ENCODE peak calls at places on chromosomes 1 and 21, in ten cellular contexts. L is posterior vena cava; N is neural progenitor cell; B is stimulated activated CD8-positive, alpha-beta memory T cell treated with anti-CD3 and anti-CD28 coated beads, Interleukin-2, amount 100 ng/mL, for 1 hour; T is mucosa of gallbladder; O is renal cortical epithelial cell; Z is left ventricle myocardium superior; J is HL-60; W is NCI-H2029; X is Karpas-422. G is an unnamed sample.

GRCh38 chr21:28723666-28724065 is 269.0 kb downstream of the LTN1 start:
- DNase-seq in X (no peak), O (no peak), J (no peak), Z (no peak), T (no peak), B (no peak), N (no peak), L (no peak), W (no peak), G (no peak)

GRCh38 chr1:87826639-87827345 is 498.1 kb downstream of the LMO4 start:
- DNase-seq in N (no peak), W (peak; percentile 25), O (no peak), L (no peak), J (peak; percentile 81), T (peak; percentile 46), B (no peak), X (peak; percentile 94), Z (peak; percentile 40), G (no peak)

GRCh38 chr1:59046134-59046533 is 250.8 kb upstream of the FGGY start:
- DNase-seq in W (no peak), B (no peak), L (no peak), T (no peak), Z (no peak), J (no peak), O (peak; percentile 24), N (no peak), X (no peak), G (no peak)

GRCh38 chr1:198778049-198778448 is 139.2 kb downstream of the PTPRC start:
- DNase-seq in W (no peak), J (no peak), B (no peak), O (no peak), L (no peak), N (no peak), Z (peak; percentile 32), X (no peak), T (no peak), G (no peak)

GRCh38 chr21:35169574-35169973 is 120.5 kb upstream of the RUNX1 start:
- DNase-seq in X (no peak), Z (no peak), L (no peak), J (no peak), W (no peak), N (no peak), B (no peak), T (no peak), O (no peak), G (no peak)

GRCh38 chr1:178881950-178882349 is 11.1 kb upstream of the ANGPTL1 start:
- DNase-seq in Z (no peak), J (no peak), O (no peak), N (no peak), T (no peak), B (no peak), L (no peak), W (no peak), X (no peak), G (no peak)

GRCh38 chr1:245396615-245397014 is 241.8 kb downstream of the KIF26B start:
- DNase-seq in O (no peak), N (no peak), L (no peak), Z (no peak), X (no peak), W (no peak), T (no peak), J (no peak), B (no peak), G (no peak)

GRCh38 chr1:109652446-109652845 is 3.5 kb upstream of the GSTM4 start:
- DNase-seq in N (no peak), W (no peak), X (no peak), T (no peak), J (no peak), L (no peak), Z (no peak), O (no peak), B (no peak), G (no peak)

GRCh38 chr1:185939142-185939541 is 205.0 kb downstream of the HMCN1 start:
- DNase-seq in B (no peak), O (peak; percentile 54), X (no peak), J (no peak), N (no peak), W (no peak), L (no peak), T (no peak), Z (no peak), G (no peak)

GRCh38 chr1:32613472-32613871 is 36.9 kb downstream of the ZBTB8OS start:
- DNase-seq in Z (no peak), J (no peak), N (no peak), B (no peak), T (no peak), X (no peak), O (no peak), L (no peak), W (no peak), G (no peak)

GRCh38 chr1:2083666-2084065 is 33.5 kb downstream of the PRKCZ start:
- DNase-seq in T (no peak), N (no peak), J (no peak), X (no peak), O (no peak), W (no peak), L (no peak), B (no peak), Z (no peak), G (no peak)

GRCh38 chr1:111621050-111621449 is 1.5 kb downstream of the RAP1A start:
- DNase-seq in Z (no peak), X (no peak), T (no peak), W (no peak), O (no peak), J (no peak), L (no peak), B (no peak), N (no peak), G (no peak)

GRCh38 chr1:91651671-91652071 is 151.0 kb downstream of the CDC7 start:
- DNase-seq in J (no peak), Z (peak; percentile 71), W (no peak), N (no peak), L (peak; percentile 87), T (no peak), B (no peak), X (no peak), O (peak; percentile 58), G (no peak)

GRCh38 chr1:224199679-224200078 is 16.6 kb downstream of the DEGS1 start:
- DNase-seq in N (peak; percentile 24), X (peak; percentile 36), L (no peak), B (no peak), T (no peak), O (peak; percentile 65), J (no peak), W (no peak), Z (no peak), G (no peak)

GRCh38 chr1:18452550-18452949 is 28.2 kb upstream of the KLHDC7A start:
- DNase-seq in X (peak; percentile 83), B (no peak), W (peak; percentile 19), O (peak; percentile 31), N (peak; percentile 45), J (no peak), Z (no peak), L (no peak), T (no peak), G (no peak)

GRCh38 chr1:107782192-107782845 is 182.7 kb downstream of the VAV3 start:
- DNase-seq in J (no peak), X (peak; percentile 86), T (peak; percentile 49), N (peak; percentile 63), O (peak; percentile 65), Z (no peak), W (peak; percentile 22), L (no peak), B (no peak), G (peak; percentile 32)

GRCh38 chr1:41709873-41710272 is 208.8 kb downstream of the HIVEP3 start:
- DNase-seq in W (no peak), L (no peak), B (no peak), N (no peak), Z (no peak), T (no peak), X (no peak), J (no peak), O (no peak), G (no peak)

GRCh38 chr1:91798241-91798648 is 87.7 kb downstream of the TGFBR3 start:
- DNase-seq in W (no peak), B (no peak), Z (no peak), T (no peak), O (no peak), N (no peak), J (no peak), X (no peak), L (no peak), G (no peak)

GRCh38 chr1:204296431-204296988 is 63.2 kb downstream of the PLEKHA6 start:
- DNase-seq in Z (no peak), B (no peak), O (peak; percentile 34), L (no peak), W (no peak), J (no peak), X (no peak), T (peak; percentile 38), N (peak; percentile 31), G (peak; percentile 74)

GRCh38 chr1:99266731-99267130 is 2.4 kb downstream of the PLPPR4 start:
- DNase-seq in B (no peak), Z (no peak), X (no peak), O (no peak), N (no peak), T (no peak), J (no peak), L (no peak), W (no peak), G (no peak)

G was measured in GDM1.